ENCODE peak calls at places on chromosomes 16 and 17, in five cellular contexts. V, G, P, H and L are unnamed samples.

GRCh38 chr17:4199818-4200402 is 56.9 kb downstream of the CYB5D2 start:
- DNase-seq in G (no peak), P (no peak), H (no peak), V (peak; percentile 80), L (peak; percentile 11)

GRCh38 chr16:12503201-12503600 is 300.5 kb downstream of the CPPED1 start:
- DNase-seq in H (no peak), P (no peak), G (no peak), V (no peak), L (no peak)

GRCh38 chr17:18258356-18259038 is at the start of gene FLII:
- DNase-seq in V (peak; percentile 72), P (peak; percentile 39), H (peak; percentile 49), G (peak; percentile 87), L (peak; percentile 81)

GRCh38 chr17:48842746-48843145 is 11.9 kb downstream of the CALCOCO2 start:
- DNase-seq in V (no peak), P (no peak), H (no peak), G (no peak), L (no peak)

GRCh38 chr16:19089410-19089955 is 22.1 kb downstream of the COQ7 start:
- DNase-seq in P (no peak), V (no peak), H (no peak), G (no peak), L (no peak)

GRCh38 chr17:32020943-32021617 is 13.9 kb downstream of the LRRC37B start:
- DNase-seq in V (no peak), P (no peak), G (no peak), H (no peak), L (no peak)

GRCh38 chr16:14199624-14200023 is 128.5 kb downstream of the MRTFB start:
- DNase-seq in G (no peak), P (no peak), H (no peak), V (no peak), L (no peak)

GRCh38 chr16:75065149-75065807 is 51.3 kb downstream of the LDHD start:
- DNase-seq in H (no peak), V (no peak), G (no peak), P (no peak), L (no peak)

GRCh38 chr16:74226361-74226979 is 70.1 kb upstream of the PSMD7 start:
- DNase-seq in V (peak; percentile 45), H (no peak), G (no peak), P (no peak), L (no peak)

GRCh38 chr17:82217120-82217529 is 4.5 kb upstream of the CCDC57 start:
- DNase-seq in G (peak; percentile 65), P (no peak), V (no peak), H (peak; percentile 36), L (no peak)

GRCh38 chr16:74743668-74744299 is 30.8 kb downstream of the FA2H start:
- DNase-seq in V (no peak), P (peak; percentile 91), G (peak; percentile 83), H (no peak), L (peak; percentile 48)

GRCh38 chr17:60229189-60229802 is 79.5 kb downstream of the CA4 start:
- DNase-seq in H (no peak), V (no peak), P (no peak), G (no peak), L (peak; percentile 7)

GRCh38 chr16:3062553-3062952 is 2.9 kb upstream of the IL32 start:
- DNase-seq in P (no peak), G (no peak), V (no peak), H (no peak), L (no peak)

GRCh38 chr16:23333962-23334361 is 31.9 kb downstream of the SCNN1B start:
- DNase-seq in P (no peak), G (no peak), V (no peak), H (no peak), L (no peak)

GRCh38 chr16:84331998-84332780 is 36.1 kb upstream of the ATP2C2 start:
- DNase-seq in H (no peak), V (no peak), P (no peak), G (no peak), L (no peak)

GRCh38 chr16:8961811-8962390 is 1.8 kb downstream of the USP7 start:
- DNase-seq in H (no peak), G (no peak), P (no peak), V (peak; percentile 56), L (no peak)

GRCh38 chr16:15899538-15900100 is 11.2 kb upstream of the CEP20 start:
- DNase-seq in P (peak; percentile 74), V (no peak), G (no peak), H (no peak), L (no peak)

GRCh38 chr17:27268394-27269085 is 25.4 kb upstream of the WSB1 start:
- DNase-seq in H (no peak), P (no peak), V (no peak), G (no peak), L (no peak)

GRCh38 chr17:48618366-48618896 is 3.3 kb upstream of the HOXB8 start:
- DNase-seq in V (peak; percentile 93), G (peak; percentile 98), H (peak; percentile 76), P (peak; percentile 84), L (peak; percentile 89)

GRCh38 chr16:78479723-78480122 is 380.3 kb downstream of the WWOX start:
- DNase-seq in P (no peak), G (no peak), V (no peak), H (no peak), L (no peak)

GRCh38 chr17:74325743-74326379 is at the start of gene KIF19:
- DNase-seq in G (peak; percentile 76), P (peak; percentile 31), V (peak; percentile 85), H (peak; percentile 35), L (no peak)

GRCh38 chr16:49977427-49977826 is 47.6 kb upstream of the CNEP1R1 start:
- DNase-seq in P (no peak), G (no peak), V (no peak), H (no peak), L (no peak)

GRCh38 chr17:17139972-17140589 is 66.1 kb downstream of the PLD6 start:
- DNase-seq in G (no peak), P (no peak), H (no peak), V (no peak), L (no peak)

GRCh38 chr16:10145636-10146035 is 36.6 kb downstream of the GRIN2A start:
- DNase-seq in V (no peak), G (no peak), P (no peak), H (no peak), L (no peak)
- H3K4me1 ChIP-seq in V (no peaks in the 10 kb centered on the region), G (no peaks in the 10 kb centered on the region), P (no peaks in the 10 kb centered on the region), H (no peaks in the 10 kb centered on the region), L (no peaks in the 10 kb centered on the region)

GRCh38 chr17:40559016-40559853 is 6.0 kb downstream of the CCR7 start:
- DNase-seq in G (peak; percentile 34), V (no peak), H (no peak), P (no peak), L (no peak)
- H3K4me1 ChIP-seq in G (no peaks in the 10 kb centered on the region), V (peaks cover 8% of the 10 kb centered on the region), H (peaks cover 9% of the 10 kb centered on the region), P (no peaks in the 10 kb centered on the region), L (peaks cover 18% of the 10 kb centered on the region)

DNA sequence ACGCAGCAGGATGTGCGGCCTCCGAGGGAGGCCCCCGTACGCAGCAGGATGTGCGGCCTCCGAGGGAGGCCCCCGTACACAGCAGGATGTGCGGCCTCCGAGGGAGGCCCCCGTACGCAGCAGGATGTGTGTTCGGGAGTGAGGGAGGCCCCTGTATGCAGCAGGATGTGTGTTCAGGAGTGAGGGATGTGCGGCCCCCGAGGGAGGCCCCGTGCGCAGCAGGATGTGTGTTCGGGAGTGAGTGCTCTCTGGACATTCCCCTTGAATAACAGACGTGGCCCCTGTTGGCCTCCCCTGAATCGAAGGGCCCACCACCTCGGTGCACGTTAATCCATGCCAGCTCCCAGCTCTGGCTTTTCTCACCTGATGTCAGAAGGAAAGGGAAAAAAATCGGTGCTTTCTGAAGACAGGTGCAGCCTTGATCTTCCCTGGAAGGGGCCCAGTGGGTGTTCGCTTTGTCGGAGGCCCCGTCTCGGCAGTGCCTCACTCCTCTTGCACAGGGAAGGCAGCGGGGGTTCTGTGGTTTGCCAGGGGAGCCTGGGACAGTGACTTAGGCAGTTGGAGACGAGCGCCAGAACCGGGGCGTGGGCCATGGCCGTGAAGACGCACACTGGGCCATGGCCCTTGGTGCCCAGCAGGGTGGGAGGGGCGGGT is 101.6 kb upstream of the CHMP6 start:
- DNase-seq in V (no peak), H (no peak), P (no peak), G (no peak), L (no peak)
- H3K4me1 ChIP-seq in V (no peaks in the 10 kb centered on the region), H (peaks cover 7% of the 10 kb centered on the region), P (no peaks in the 10 kb centered on the region), G (no peaks in the 10 kb centered on the region), L (peaks cover 9% of the 10 kb centered on the region)

GRCh38 chr17:80790981-80791742 is 200.5 kb upstream of the CHMP6 start:
- DNase-seq in G (peak; percentile 2), V (no peak), H (no peak), P (no peak), L (no peak)
- H3K4me1 ChIP-seq in G (no peaks in the 10 kb centered on the region), V (peaks cover 17% of the 10 kb centered on the region), H (peaks cover 59% of the 10 kb centered on the region), P (no peaks in the 10 kb centered on the region), L (peaks cover 61% of the 10 kb centered on the region)

DNA sequence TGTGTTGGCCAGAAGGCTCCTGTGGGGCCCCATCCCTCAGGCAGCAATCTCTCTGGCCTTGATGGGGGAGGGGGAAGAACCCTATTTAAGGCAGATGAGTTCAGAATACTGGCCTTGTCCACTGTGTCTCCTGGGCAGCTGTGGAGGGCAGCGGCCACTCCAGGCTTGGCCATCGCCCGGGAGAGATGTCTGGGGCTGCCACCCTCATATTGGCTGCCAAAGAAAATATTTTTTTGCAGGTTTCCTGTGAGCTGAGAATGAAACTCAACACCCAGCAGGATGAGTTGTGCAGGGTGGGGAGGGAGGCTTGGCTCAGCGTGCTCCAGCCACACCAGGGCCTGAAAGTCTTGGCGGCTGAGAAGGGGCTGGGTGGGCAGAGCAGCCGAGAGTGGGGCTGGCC is 14.4 kb upstream of the TIMP2 start:
- DNase-seq in V (no peak), G (no peak), P (no peak), H (no peak), L (peak; percentile 76)
- H3K4me1 ChIP-seq in V (peaks cover under 1% of the 10 kb centered on the region), G (peaks cover under 1% of the 10 kb centered on the region), P (no peaks in the 10 kb centered on the region), H (peaks cover 10% of the 10 kb centered on the region), L (peaks cover 42% of the 10 kb centered on the region)

DNA sequence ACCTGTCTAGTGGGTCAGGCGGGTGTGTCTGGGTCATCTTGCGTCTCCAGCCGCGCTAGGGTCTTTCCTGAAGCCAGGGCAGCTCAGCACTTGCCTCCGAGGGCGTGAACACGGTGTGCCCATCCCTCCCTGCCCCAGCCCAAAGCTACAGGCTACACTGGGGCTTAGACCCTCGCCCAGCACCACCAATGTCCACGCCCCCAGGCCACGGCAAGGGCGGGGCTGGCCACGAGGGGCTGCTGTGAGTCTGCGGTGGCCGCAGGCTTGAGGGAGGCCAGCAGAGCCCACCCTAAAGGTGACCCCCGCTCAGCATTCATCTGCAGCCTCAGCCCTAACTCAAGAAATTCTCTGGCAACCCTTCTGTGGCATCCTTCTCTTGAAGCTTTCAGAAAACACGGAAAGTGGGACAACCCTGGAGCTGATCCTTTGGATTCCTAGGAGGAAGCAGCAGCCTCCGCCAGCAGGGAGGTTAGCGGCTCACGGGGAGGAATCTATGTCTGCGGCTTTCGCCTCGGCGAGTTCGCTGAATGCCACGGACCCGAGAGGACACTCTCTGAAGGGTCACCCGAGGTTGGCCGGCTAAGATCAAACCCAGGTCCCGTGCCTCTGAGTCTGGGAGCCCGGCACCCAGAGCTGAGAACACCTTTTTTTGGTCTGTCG is 41.7 kb downstream of the TIMM22 start:
- DNase-seq in H (no peak), P (no peak), V (peak; percentile 48), G (no peak), L (no peak)
- H3K4me1 ChIP-seq in H (peaks cover 13% of the 10 kb centered on the region), P (no peaks in the 10 kb centered on the region), V (peaks cover 19% of the 10 kb centered on the region), G (no peaks in the 10 kb centered on the region), L (peaks cover 39% of the 10 kb centered on the region)

GRCh38 chr17:58686980-58687379 is 4.9 kb downstream of the TEX14 start:
- DNase-seq in G (no peak), P (no peak), H (no peak), V (no peak), L (no peak)
- H3K4me1 ChIP-seq in G (no peaks in the 10 kb centered on the region), P (no peaks in the 10 kb centered on the region), H (no peaks in the 10 kb centered on the region), V (no peaks in the 10 kb centered on the region), L (no peaks in the 10 kb centered on the region)